ENCODE peak calls at places on chromosomes 13 and 19, in four cellular contexts. One of them, this sample, is unnamed.

GRCh38 chr19:41695745-41696144 is 7.7 kb upstream of the CEACAM7 start:
- DNase-seq in colonic mucosa: peak; percentile 16
- DNase-seq in BE2C: no peak
- DNase-seq in astrocyte of the spinal cord: no peak
- DNase-seq in this sample: no peak

GRCh38 chr13:84481958-84482357 is 599.7 kb upstream of the SLITRK1 start:
- DNase-seq in colonic mucosa: no peak
- DNase-seq in BE2C: no peak
- DNase-seq in astrocyte of the spinal cord: peak; percentile 79
- DNase-seq in this sample: peak; percentile 78

GRCh38 chr13:110266983-110267382 is 40.0 kb downstream of the COL4A1 start:
- DNase-seq in BE2C: no peak
- DNase-seq in astrocyte of the spinal cord: no peak
- DNase-seq in colonic mucosa: no peak
- DNase-seq in this sample: no peak

GRCh38 chr13:27536361-27537101 is 83.8 kb downstream of the LNX2 start:
- DNase-seq in BE2C: no peak
- DNase-seq in colonic mucosa: no peak
- DNase-seq in astrocyte of the spinal cord: no peak
- DNase-seq in this sample: no peak

GRCh38 chr19:53785196-53785889 is 38.8 kb downstream of the NLRP12 start:
- DNase-seq in astrocyte of the spinal cord: no peak
- DNase-seq in colonic mucosa: no peak
- DNase-seq in BE2C: no peak
- DNase-seq in this sample: no peak

GRCh38 chr13:111153977-111154332 is 38.8 kb downstream of the ARHGEF7 start:
- DNase-seq in colonic mucosa: peak; percentile 52
- DNase-seq in astrocyte of the spinal cord: no peak
- DNase-seq in BE2C: no peak
- DNase-seq in this sample: peak; percentile 35

GRCh38 chr19:19606021-19606420 is 12.5 kb downstream of the PBX4 start:
- DNase-seq in astrocyte of the spinal cord: no peak
- DNase-seq in colonic mucosa: peak; percentile 73
- DNase-seq in BE2C: no peak
- DNase-seq in this sample: no peak

GRCh38 chr13:86665842-86666241 is 866.6 kb upstream of the SLITRK6 start:
- DNase-seq in colonic mucosa: no peak
- DNase-seq in BE2C: no peak
- DNase-seq in astrocyte of the spinal cord: no peak
- DNase-seq in this sample: no peak

GRCh38 chr13:65943024-65943423 is 1287.1 kb downstream of the PCDH9 start:
- DNase-seq in astrocyte of the spinal cord: peak; percentile 65
- DNase-seq in BE2C: no peak
- DNase-seq in colonic mucosa: no peak
- DNase-seq in this sample: no peak

GRCh38 chr13:29436291-29436690 is 159.2 kb downstream of the SLC7A1 start:
- DNase-seq in BE2C: no peak
- DNase-seq in colonic mucosa: no peak
- DNase-seq in astrocyte of the spinal cord: peak; percentile 84
- DNase-seq in this sample: peak; percentile 70

GRCh38 chr13:52161193-52161646 is 1.8 kb upstream of the NEK3 start:
- DNase-seq in astrocyte of the spinal cord: no peak
- DNase-seq in BE2C: no peak
- DNase-seq in colonic mucosa: peak; percentile 38
- DNase-seq in this sample: no peak

GRCh38 chr13:113437408-113438010 is 15.8 kb downstream of the ADPRHL1 start:
- DNase-seq in BE2C: peak; percentile 9
- DNase-seq in colonic mucosa: no peak
- DNase-seq in astrocyte of the spinal cord: no peak
- DNase-seq in this sample: no peak

GRCh38 chr13:42215578-42216421 is 56.2 kb upstream of the AKAP11 start:
- DNase-seq in astrocyte of the spinal cord: peak; percentile 60
- DNase-seq in BE2C: peak; percentile 46
- DNase-seq in colonic mucosa: peak; percentile 21
- DNase-seq in this sample: peak; percentile 33

GRCh38 chr13:30829145-30829544 is 76.9 kb upstream of the MEDAG start:
- DNase-seq in astrocyte of the spinal cord: peak; percentile 74
- DNase-seq in colonic mucosa: no peak
- DNase-seq in BE2C: no peak
- DNase-seq in this sample: peak; percentile 64

GRCh38 chr13:33383724-33384577 is 98.4 kb upstream of the STARD13 start:
- DNase-seq in BE2C: no peak
- DNase-seq in colonic mucosa: no peak
- DNase-seq in astrocyte of the spinal cord: no peak
- DNase-seq in this sample: no peak

GRCh38 chr13:32695602-32696250 is 109.5 kb downstream of the PDS5B start:
- DNase-seq in BE2C: no peak
- DNase-seq in astrocyte of the spinal cord: peak; percentile 14
- DNase-seq in colonic mucosa: no peak
- DNase-seq in this sample: no peak

GRCh38 chr19:8610041-8610927 is at the start of gene ADAMTS10:
- DNase-seq in colonic mucosa: peak; percentile 26
- DNase-seq in astrocyte of the spinal cord: peak; percentile 59
- DNase-seq in BE2C: no peak
- DNase-seq in this sample: peak; percentile 47

GRCh38 chr13:113561417-113562084 is 23.0 kb upstream of the TFDP1 start:
- DNase-seq in astrocyte of the spinal cord: no peak
- DNase-seq in colonic mucosa: peak; percentile 6
- DNase-seq in BE2C: no peak
- DNase-seq in this sample: no peak

GRCh38 chr19:43634877-43635560 is 4.6 kb downstream of the CADM4 start:
- DNase-seq in BE2C: no peak
- DNase-seq in colonic mucosa: no peak
- DNase-seq in astrocyte of the spinal cord: no peak
- DNase-seq in this sample: peak; percentile 39

GRCh38 chr13:111319998-111320911 is at the start of gene TEX29:
- DNase-seq in BE2C: no peak
- DNase-seq in astrocyte of the spinal cord: no peak
- DNase-seq in colonic mucosa: no peak
- DNase-seq in this sample: no peak

GRCh38 chr13:29993196-29993595 is 142.8 kb upstream of the UBL3 start:
- DNase-seq in colonic mucosa: no peak
- DNase-seq in astrocyte of the spinal cord: no peak
- DNase-seq in BE2C: no peak
- DNase-seq in this sample: no peak

GRCh38 chr19:52138614-52139290 is 986 bp downstream of the ZNF616 start:
- DNase-seq in astrocyte of the spinal cord: peak; percentile 39
- DNase-seq in BE2C: peak; percentile 69
- DNase-seq in colonic mucosa: peak; percentile 34
- DNase-seq in this sample: no peak

GRCh38 chr19:55479045-55479444 is 2.6 kb downstream of the ZNF628 start:
- DNase-seq in colonic mucosa: no peak
- DNase-seq in astrocyte of the spinal cord: no peak
- DNase-seq in BE2C: peak; percentile 9
- DNase-seq in this sample: no peak

GRCh38 chr13:110413311-110414040 is 106.4 kb downstream of the COL4A2 start:
- DNase-seq in astrocyte of the spinal cord: no peak
- DNase-seq in colonic mucosa: no peak
- DNase-seq in BE2C: no peak
- DNase-seq in this sample: no peak

GRCh38 chr13:112240076-112240475 is 136.1 kb upstream of the SPACA7 start:
- DNase-seq in astrocyte of the spinal cord: no peak
- DNase-seq in colonic mucosa: no peak
- DNase-seq in BE2C: no peak
- DNase-seq in this sample: no peak

GRCh38 chr13:30796132-30796832 is 60.9 kb downstream of the ALOX5AP start:
- DNase-seq in BE2C: no peak
- DNase-seq in colonic mucosa: no peak
- DNase-seq in astrocyte of the spinal cord: peak; percentile 61
- DNase-seq in this sample: peak; percentile 80

GRCh38 chr19:11405846-11406643 is 13.1 kb downstream of the RGL3 start:
- DNase-seq in astrocyte of the spinal cord: no peak
- DNase-seq in colonic mucosa: no peak
- DNase-seq in BE2C: peak; percentile 56
- DNase-seq in this sample: no peak

GRCh38 chr19:12720851-12721655 is 2.7 kb downstream of the TNPO2 start:
- DNase-seq in colonic mucosa: peak; percentile 26
- DNase-seq in BE2C: no peak
- DNase-seq in astrocyte of the spinal cord: peak; percentile 17
- DNase-seq in this sample: peak; percentile 29

GRCh38 chr13:20997301-20998061 is 63.9 kb downstream of the LATS2 start:
- DNase-seq in BE2C: no peak
- DNase-seq in colonic mucosa: no peak
- DNase-seq in astrocyte of the spinal cord: peak; percentile 93
- DNase-seq in this sample: peak; percentile 99

GRCh38 chr13:99371956-99372355 is 64.8 kb upstream of the GPR183 start:
- DNase-seq in BE2C: no peak
- DNase-seq in astrocyte of the spinal cord: no peak
- DNase-seq in colonic mucosa: no peak
- DNase-seq in this sample: no peak

GRCh38 chr13:45711952-45712351 is 9.8 kb downstream of the CBY2 start:
- DNase-seq in astrocyte of the spinal cord: no peak
- DNase-seq in colonic mucosa: no peak
- DNase-seq in BE2C: no peak
- DNase-seq in this sample: no peak

GRCh38 chr13:113367771-113368170 is 3.8 kb upstream of the GRTP1 start:
- DNase-seq in astrocyte of the spinal cord: no peak
- DNase-seq in BE2C: no peak
- DNase-seq in colonic mucosa: no peak
- DNase-seq in this sample: no peak

GRCh38 chr13:30116379-30116778 is 191.0 kb downstream of the KATNAL1 start:
- DNase-seq in colonic mucosa: no peak
- DNase-seq in BE2C: no peak
- DNase-seq in astrocyte of the spinal cord: no peak
- DNase-seq in this sample: no peak

GRCh38 chr19:35168261-35168660 is 13.7 kb downstream of the FXYD5 start:
- DNase-seq in colonic mucosa: no peak
- DNase-seq in astrocyte of the spinal cord: no peak
- DNase-seq in BE2C: no peak
- DNase-seq in this sample: no peak
- TF ChIP-seq CTCF in colonic mucosa: no peak
- TF ChIP-seq CTCF in astrocyte of the spinal cord: no peak
- TF ChIP-seq CTCF in BE2C: no peak
- TF ChIP-seq CTCF in this sample: peak; percentile 11

GRCh38 chr13:98313938-98314292 is 136.8 kb upstream of the RNF113B start:
- DNase-seq in BE2C: no peak
- DNase-seq in colonic mucosa: no peak
- DNase-seq in astrocyte of the spinal cord: no peak
- DNase-seq in this sample: no peak
- H3K4me3 ChIP-seq in BE2C: no peak overlapping the region
- H3K4me3 ChIP-seq in colonic mucosa: no peak overlapping the region
- H3K4me3 ChIP-seq in astrocyte of the spinal cord: no peak overlapping the region
- H3K4me3 ChIP-seq in this sample: no peak overlapping the region

DNA sequence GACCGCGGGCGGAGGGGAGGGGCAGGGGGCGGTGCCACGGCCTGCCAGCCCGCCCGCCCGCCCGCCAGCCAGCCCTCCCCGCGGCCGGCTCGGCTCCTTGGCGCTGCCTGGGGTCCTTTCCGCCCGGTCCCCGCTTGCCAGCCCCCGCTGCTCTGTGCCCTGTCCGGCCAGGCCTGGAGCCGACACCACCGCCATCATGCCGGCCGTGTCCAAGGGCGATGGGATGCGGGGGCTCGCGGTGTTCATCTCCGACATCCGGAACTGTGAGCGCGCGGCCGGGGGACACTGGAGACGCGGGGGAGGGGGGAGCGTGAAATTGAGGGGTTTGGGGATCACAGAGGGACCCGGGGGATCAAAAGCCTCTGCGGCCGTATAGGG is at the start of gene AP2A1:
- DNase-seq in colonic mucosa: no peak
- DNase-seq in BE2C: no peak
- DNase-seq in astrocyte of the spinal cord: no peak
- DNase-seq in this sample: no peak
- TF ChIP-seq CTCF in colonic mucosa: no peak
- TF ChIP-seq CTCF in BE2C: no peak
- TF ChIP-seq CTCF in astrocyte of the spinal cord: no peak
- TF ChIP-seq CTCF in this sample: no peak

DNA sequence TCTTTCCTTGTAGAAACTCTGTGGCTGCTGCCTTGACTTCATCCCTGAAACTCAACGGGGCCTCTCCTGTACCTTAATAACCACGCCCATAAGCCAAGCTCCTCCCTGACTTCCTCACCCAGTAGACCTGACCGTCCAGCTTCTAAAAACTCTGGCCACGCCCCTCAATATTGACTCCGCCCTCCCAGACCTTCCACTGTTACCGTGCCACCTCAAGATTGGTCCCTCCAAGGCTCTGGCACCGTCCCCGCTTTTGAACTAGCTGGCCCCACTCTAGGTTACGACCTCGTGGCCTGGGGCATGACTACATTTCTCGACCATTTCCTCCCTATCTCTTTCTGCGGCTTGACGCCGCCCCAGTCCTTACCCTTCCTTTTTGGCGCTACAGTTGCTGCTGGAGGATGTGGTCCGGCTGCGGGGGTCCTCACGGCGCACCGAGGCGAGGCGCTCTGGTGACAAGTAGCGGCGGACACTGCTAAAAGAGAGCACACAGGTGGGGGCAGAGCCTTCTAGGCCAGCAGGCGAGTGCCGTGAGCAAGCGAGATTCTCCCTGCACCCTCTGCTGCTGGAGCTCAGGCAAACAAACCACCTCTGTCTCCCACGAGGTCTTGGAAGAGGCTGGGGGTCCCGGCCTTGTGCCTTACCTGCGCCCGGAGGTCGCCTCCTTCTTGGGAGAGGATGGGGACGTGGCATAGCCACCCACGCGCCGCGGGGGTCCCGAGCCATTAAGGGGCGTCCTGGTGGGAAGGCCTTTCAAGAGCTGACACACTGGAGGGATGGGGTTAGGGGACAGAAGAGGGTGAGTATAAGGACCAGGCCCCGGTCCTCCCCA is 2.3 kb upstream of the EML2 start:
- DNase-seq in colonic mucosa: peak; percentile 97
- DNase-seq in BE2C: no peak
- DNase-seq in astrocyte of the spinal cord: peak; percentile 57
- DNase-seq in this sample: peak; percentile 48
- H3K4me3 ChIP-seq in colonic mucosa: peak overlapping the region; percentile 27
- H3K4me3 ChIP-seq in BE2C: no peak overlapping the region
- H3K4me3 ChIP-seq in astrocyte of the spinal cord: peak overlapping the region; percentile 30
- H3K4me3 ChIP-seq in this sample: peak overlapping the region; percentile 48

GRCh38 chr13:95319551-95320274 is 18.5 kb upstream of the ABCC4 start:
- DNase-seq in colonic mucosa: no peak
- DNase-seq in astrocyte of the spinal cord: no peak
- DNase-seq in BE2C: no peak
- DNase-seq in this sample: no peak
- TF ChIP-seq CTCF in colonic mucosa: no peak
- TF ChIP-seq CTCF in astrocyte of the spinal cord: no peak
- TF ChIP-seq CTCF in BE2C: no peak
- TF ChIP-seq CTCF in this sample: no peak

GRCh38 chr19:29873801-29874575 is 62.2 kb downstream of the CCNE1 start:
- DNase-seq in BE2C: no peak
- DNase-seq in colonic mucosa: no peak
- DNase-seq in astrocyte of the spinal cord: no peak
- DNase-seq in this sample: no peak
- H3K4me3 ChIP-seq in BE2C: peak overlapping the region; percentile 66
- H3K4me3 ChIP-seq in colonic mucosa: no peak overlapping the region
- H3K4me3 ChIP-seq in astrocyte of the spinal cord: no peak overlapping the region
- H3K4me3 ChIP-seq in this sample: peak overlapping the region; percentile 16

DNA sequence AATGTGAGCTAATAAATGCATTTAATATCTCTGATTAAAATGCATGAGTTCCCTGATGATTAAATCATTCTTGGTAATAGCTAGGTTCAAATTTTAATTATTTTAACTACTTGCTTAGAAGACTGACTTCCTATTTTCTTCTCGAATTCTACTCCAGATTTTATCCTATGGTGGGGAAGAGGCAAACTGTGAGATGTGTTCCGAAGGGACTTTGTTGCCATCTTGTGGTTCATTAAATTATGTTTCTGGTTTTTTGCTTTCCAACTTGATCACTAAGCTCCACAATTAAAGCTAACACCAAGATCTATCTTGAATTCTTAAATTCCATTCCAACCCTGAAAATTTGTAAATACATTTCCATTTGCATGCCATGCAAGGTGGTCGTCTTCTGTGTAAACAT is 538.4 kb upstream of the PCDH20 start:
- DNase-seq in BE2C: no peak
- DNase-seq in colonic mucosa: no peak
- DNase-seq in astrocyte of the spinal cord: peak; percentile 44
- DNase-seq in this sample: no peak
- TF ChIP-seq CTCF in BE2C: peak; percentile 63
- TF ChIP-seq CTCF in colonic mucosa: no peak
- TF ChIP-seq CTCF in astrocyte of the spinal cord: peak; percentile 23
- TF ChIP-seq CTCF in this sample: peak; percentile 12